ENCODE peak calls at places on chromosomes 1 and 21, in four cellular contexts. L is choroid plexus epithelial cell, S is A549, J is bronchial epithelial cell. Y is an unnamed sample.

GRCh38 chr21:45283611-45284455 is 3.9 kb downstream of the POFUT2 start:
- DNase-seq in L (no peak), J (no peak), S (no peak), Y (no peak)

GRCh38 chr1:162937721-162938395 is 76.9 kb upstream of the CCDC190 start:
- DNase-seq in S (no peak), L (no peak), J (no peak), Y (no peak)

GRCh38 chr1:158445371-158445770 is 16.3 kb upstream of the OR10K1 start:
- DNase-seq in L (no peak), J (no peak), S (no peak), Y (no peak)

GRCh38 chr1:18929686-18930085 is 26.8 kb downstream of the IFFO2 start:
- DNase-seq in J (no peak), S (no peak), L (peak; percentile 51), Y (peak; percentile 72)

GRCh38 chr1:167635941-167636340 is 5.9 kb downstream of the RCSD1 start:
- DNase-seq in J (no peak), L (no peak), S (no peak), Y (no peak)

GRCh38 chr1:201614262-201615015 is 75.5 kb downstream of the NAV1 start:
- DNase-seq in J (no peak), L (peak; percentile 49), S (no peak), Y (peak; percentile 70)

GRCh38 chr1:10841059-10841458 is 44.6 kb upstream of the CASZ1 start:
- DNase-seq in S (no peak), J (no peak), L (no peak), Y (no peak)

GRCh38 chr1:2544875-2545638 is 11.1 kb upstream of the TNFRSF14 start:
- DNase-seq in J (no peak), S (no peak), L (no peak), Y (peak; percentile 54)

GRCh38 chr1:211355873-211356272 is 29.2 kb downstream of the TRAF5 start:
- DNase-seq in J (no peak), L (no peak), S (no peak), Y (no peak)
- H3K4me3 ChIP-seq in J (no peak overlapping the region), L (no peak overlapping the region), S (no peak overlapping the region), Y (no peak overlapping the region)

GRCh38 chr1:28812669-28813468 is 899 bp downstream of the OPRD1 start:
- DNase-seq in J (no peak), S (no peak), L (no peak), Y (no peak)
- H3K4me3 ChIP-seq in J (no peak overlapping the region), S (no peak overlapping the region), L (no peak overlapping the region), Y (no peak overlapping the region)

GRCh38 chr1:172270605-172271004 is 149.9 kb upstream of the C1orf105 start:
- DNase-seq in J (no peak), S (no peak), L (peak; percentile 56), Y (no peak)
- H3K4me3 ChIP-seq in J (no peak overlapping the region), S (no peak overlapping the region), L (no peak overlapping the region), Y (no peak overlapping the region)

DNA sequence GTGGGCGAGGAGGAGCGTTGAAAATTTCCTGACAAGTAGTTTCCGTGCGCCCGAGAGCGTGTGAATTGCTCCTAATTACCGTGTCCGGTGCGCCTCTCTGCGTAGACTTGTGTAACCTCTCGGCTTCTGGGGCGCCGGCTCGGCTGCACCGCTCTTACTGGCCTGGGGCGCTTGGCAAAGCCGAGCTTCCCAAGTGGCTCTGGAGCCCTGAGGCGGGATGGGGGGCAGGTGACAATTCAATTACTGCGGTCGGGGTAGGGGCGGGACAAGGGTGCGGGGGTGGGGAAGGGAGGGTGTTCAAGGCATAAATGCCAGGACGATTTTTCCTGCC is 392 bp upstream of the DMRTA2 start:
- DNase-seq in L (no peak), S (peak; percentile 47), J (peak; percentile 29), Y (peak; percentile 19)
- H3K4me3 ChIP-seq in L (no peak overlapping the region), S (peak overlapping the region; percentile 58), J (peak overlapping the region; percentile 37), Y (peak overlapping the region; percentile 41)

DNA sequence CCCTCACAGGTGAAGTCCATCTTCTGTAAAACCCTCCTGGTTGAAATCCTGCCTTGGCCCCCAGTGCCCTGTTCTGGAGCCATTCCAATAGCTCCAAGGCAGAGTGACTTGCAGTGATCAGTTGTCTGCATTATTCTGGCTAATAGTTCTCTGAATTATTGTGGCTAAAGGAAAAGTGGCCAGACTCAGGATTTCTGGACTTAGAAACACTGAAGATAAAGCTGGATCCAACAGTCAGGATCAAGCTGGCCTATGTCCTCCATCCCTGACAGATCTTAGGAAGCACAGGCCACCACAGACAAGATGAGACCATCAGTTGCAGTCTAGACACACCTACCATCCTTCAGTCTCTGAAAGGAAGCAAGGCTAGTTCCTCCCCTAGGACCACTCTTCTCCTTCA is 801 bp upstream of the C2CD4D start:
- DNase-seq in J (no peak), S (no peak), L (no peak), Y (no peak)
- H3K4me3 ChIP-seq in J (peak overlapping the region; percentile 38), S (no peak overlapping the region), L (no peak overlapping the region), Y (no peak overlapping the region)

GRCh38 chr1:155081472-155082300 is 3.0 kb downstream of the EFNA3 start:
- DNase-seq in S (peak; percentile 29), J (no peak), L (no peak), Y (no peak)
- H3K4me3 ChIP-seq in S (peak overlapping the region; percentile 55), J (peak overlapping the region; percentile 12), L (no peak overlapping the region), Y (no peak overlapping the region)

DNA sequence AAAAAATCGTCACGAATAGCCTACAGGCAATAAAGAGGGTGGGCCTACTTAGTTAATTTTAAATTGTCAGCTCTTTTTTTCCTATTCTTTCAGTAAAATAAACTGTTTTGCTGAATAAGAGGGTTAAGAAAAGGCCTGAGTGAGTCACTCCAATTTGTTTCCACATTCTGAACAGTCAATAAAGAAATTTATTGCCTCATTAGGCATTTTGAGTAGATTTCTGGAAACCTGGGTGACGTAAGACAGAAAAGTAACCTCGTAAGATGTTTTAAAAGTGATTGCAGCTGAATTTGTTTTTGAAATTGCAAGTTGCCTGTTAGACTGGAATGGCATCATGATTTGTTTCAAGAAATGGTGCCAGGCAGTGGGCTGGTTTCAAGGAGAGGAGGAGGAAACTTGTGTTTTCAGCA is 439.3 kb downstream of the USP25 start:
- DNase-seq in J (peak; percentile 3), L (peak; percentile 50), S (no peak), Y (peak; percentile 67)
- H3K4me3 ChIP-seq in J (no peak overlapping the region), L (no peak overlapping the region), S (no peak overlapping the region), Y (no peak overlapping the region)

GRCh38 chr1:192808588-192809285 is at the start of gene RGS2:
- DNase-seq in S (peak; percentile 93), J (peak; percentile 78), L (peak; percentile 97), Y (peak; percentile 96)

GRCh38 chr1:192811594-192812239 is 2.9 kb downstream of the RGS2 start:
- DNase-seq in J (no peak), L (no peak), S (no peak), Y (no peak)

GRCh38 chr1:192812420-192813209 is 3.8 kb downstream of the RGS2 start:
- DNase-seq in S (no peak), L (peak; percentile 46), J (no peak), Y (peak; percentile 42)

GRCh38 chr1:192809286-192810252 is 730 bp downstream of the RGS2 start:
- DNase-seq in S (peak; percentile 48), J (peak; percentile 43), L (peak; percentile 71), Y (peak; percentile 54)

DNA sequence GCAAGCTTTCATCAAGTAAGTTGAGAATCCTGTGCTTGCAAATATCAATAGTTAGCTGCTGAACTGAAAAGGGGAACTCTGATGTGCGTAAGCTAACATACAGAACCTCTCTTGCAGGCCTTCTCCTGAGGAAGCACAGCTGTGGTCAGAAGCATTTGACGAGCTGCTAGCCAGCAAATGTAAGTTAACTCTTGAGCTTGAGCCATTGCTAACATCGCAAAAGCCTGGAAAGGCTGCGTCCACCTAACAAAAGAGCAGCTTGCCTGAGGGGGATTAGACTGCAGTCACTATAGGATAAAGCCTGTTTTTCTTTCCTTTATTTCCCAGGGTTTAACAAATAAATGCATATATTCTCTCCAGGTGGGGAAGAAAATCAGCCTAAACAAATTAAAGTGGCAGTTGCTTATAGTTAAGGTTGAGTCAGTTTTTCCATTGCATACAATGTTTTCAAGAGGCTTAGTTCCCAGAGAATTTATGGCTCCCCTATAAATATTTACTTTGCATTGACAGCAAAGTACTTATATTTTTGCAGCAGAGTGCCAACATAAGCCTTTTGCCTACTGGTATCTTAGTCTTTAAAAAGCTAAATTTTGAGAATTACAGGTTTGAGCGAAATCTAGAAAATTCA is 1.5 kb downstream of the RGS2 start:
- DNase-seq in S (no peak), J (no peak), L (peak; percentile 60), Y (peak; percentile 63)
- H3K4me3 ChIP-seq in S (peak overlapping the region; percentile 63), J (peak overlapping the region; percentile 91), L (peak overlapping the region; percentile 95), Y (peak overlapping the region; percentile 87)

DNA sequence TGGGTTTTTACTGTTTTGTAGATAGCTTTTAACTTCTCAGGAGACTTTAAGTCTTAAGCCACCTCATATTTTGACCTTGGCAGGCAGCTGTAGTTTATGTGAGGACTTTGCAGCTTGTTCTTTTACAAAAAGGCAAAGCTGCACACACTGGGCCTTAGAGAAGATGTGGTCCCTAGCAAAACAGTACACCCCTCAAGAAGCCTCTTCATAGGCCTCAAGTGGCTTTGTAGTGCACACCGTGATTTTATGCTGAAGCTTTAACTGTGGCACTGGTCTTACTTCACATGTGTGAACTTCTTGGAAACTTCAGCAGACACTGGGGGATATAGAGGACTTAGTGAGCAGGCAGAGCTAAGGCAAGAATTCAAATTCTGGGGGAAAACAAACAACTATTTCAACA is 83.6 kb downstream of the SNRPE start:
- DNase-seq in L (no peak), J (no peak), S (no peak), Y (no peak)
- H3K4me3 ChIP-seq in L (no peak overlapping the region), J (no peak overlapping the region), S (no peak overlapping the region), Y (no peak overlapping the region)